ENCODE peak calls at places on chromosome 7, in four cellular contexts. N is cerebellar cortex, L is H54, S is COLO829. C is an unnamed sample.

GRCh38 chr7:65449505-65449852 is 75.8 kb downstream of the ZNF92 start:
- DNase-seq in N (no peak), L (no peak), S (peak; percentile 53), C (no peak)

GRCh38 chr7:2638224-2638991 is 6.6 kb downstream of the TTYH3 start:
- DNase-seq in N (peak; percentile 27), L (no peak), S (no peak), C (no peak)

GRCh38 chr7:50331564-50332208 is 27.2 kb downstream of the IKZF1 start:
- DNase-seq in N (no peak), L (no peak), S (no peak), C (no peak)

GRCh38 chr7:91634485-91635177 is 245.9 kb downstream of the MTERF1 start:
- DNase-seq in N (peak; percentile 92), L (no peak), S (no peak), C (no peak)

GRCh38 chr7:50812847-50813475 is 30.3 kb upstream of the GRB10 start:
- DNase-seq in N (peak; percentile 12), L (peak; percentile 87), S (no peak), C (no peak)

GRCh38 chr7:98913612-98914011 is 35.3 kb downstream of the TRRAP start:
- DNase-seq in N (no peak), L (no peak), S (no peak), C (no peak)

GRCh38 chr7:46315891-46316290 is 394.8 kb upstream of the IGFBP3 start:
- DNase-seq in N (no peak), L (no peak), S (no peak), C (no peak)

GRCh38 chr7:74443591-74444365 is 9.9 kb upstream of the GTF2IRD1 start:
- DNase-seq in N (no peak), L (no peak), S (no peak), C (no peak)

GRCh38 chr7:117992635-117993034 is 119.4 kb upstream of the CTTNBP2 start:
- DNase-seq in N (no peak), L (no peak), S (no peak), C (no peak)

GRCh38 chr7:24851791-24852190 is 94.5 kb upstream of the GSDME start:
- DNase-seq in N (no peak), L (no peak), S (peak; percentile 27), C (no peak)

GRCh38 chr7:110442386-110442837 is 648.5 kb upstream of the LRRN3 start:
- DNase-seq in N (peak; percentile 23), L (peak; percentile 22), S (peak; percentile 48), C (no peak)

GRCh38 chr7:155358066-155358947 is 60.6 kb downstream of the INSIG1 start:
- DNase-seq in N (no peak), L (no peak), S (no peak), C (no peak)

GRCh38 chr7:147509052-147509480 is 1081.5 kb upstream of the C7orf33 start:
- DNase-seq in N (no peak), L (no peak), S (no peak), C (no peak)

GRCh38 chr7:81664304-81664703 is 105.5 kb downstream of the HGF start:
- DNase-seq in N (no peak), L (no peak), S (no peak), C (no peak)

GRCh38 chr7:139948167-139948566 is 114.6 kb downstream of the PARP12 start:
- DNase-seq in N (no peak), L (no peak), S (no peak), C (no peak)

GRCh38 chr7:74006032-74006431 is 21.9 kb upstream of the ELN start:
- DNase-seq in N (no peak), L (no peak), S (no peak), C (no peak)

GRCh38 chr7:124388751-124389150 is 355.9 kb upstream of the TMEM229A start:
- DNase-seq in N (no peak), L (no peak), S (no peak), C (no peak)

GRCh38 chr7:101998029-101998903 is 180.8 kb downstream of the CUX1 start:
- DNase-seq in N (peak; percentile 67), L (no peak), S (no peak), C (no peak)

GRCh38 chr7:107659666-107660065 is 962 bp upstream of the SLC26A4 start:
- DNase-seq in N (no peak), L (peak; percentile 26), S (peak; percentile 13), C (no peak)